ENCODE peak calls at places on chromosomes 16 and 17, in ten cellular contexts. Z is fibroblast of lung, J is MM.1S, P is PC-9, U is H1, T is mammary epithelial cell, B is mesendoderm, R is SK-N-SH, D is K562, K is endothelial cell of umbilical vein. A is an unnamed sample. For H3K27me3, the result is how much of the 10 kb centered on the place peaks cover.

GRCh38 chr16:48537275-48537674 is 72.7 kb downstream of the N4BP1 start:
- DNase-seq in B (no peak), R (no peak), D (no peak), J (no peak), Z (no peak), U (no peak), T (no peak), K (no peak), P (no peak), A (no peak)

GRCh38 chr17:27327871-27328270 is 34.0 kb downstream of the WSB1 start:
- DNase-seq in P (no peak), J (no peak), B (no peak), U (no peak), R (no peak), Z (no peak), T (no peak), K (no peak), D (no peak), A (no peak)

GRCh38 chr16:70685061-70685937 is 554 bp downstream of the MTSS2 start:
- DNase-seq in B (peak), T (no peak), K (no peak), D (peak), J (no peak), P (no peak), R (peak), Z (no peak), U (no peak), A (no peak)

GRCh38 chr16:50735629-50736122 is 6.2 kb upstream of the CYLD start:
- DNase-seq in Z (no peak), J (no peak), U (no peak), R (no peak), T (no peak), D (no peak), P (no peak), B (no peak), K (no peak), A (no peak)

GRCh38 chr17:81579298-81579697 is 27.1 kb upstream of the FAAP100 start:
- DNase-seq in T (no peak), Z (no peak), P (no peak), R (no peak), B (no peak), D (no peak), J (no peak), K (no peak), U (no peak), A (no peak)

GRCh38 chr17:4195306-4195705 is 52.3 kb downstream of the CYB5D2 start:
- DNase-seq in Z (peak), U (no peak), J (no peak), P (no peak), T (no peak), K (no peak), D (no peak), R (no peak), B (no peak), A (peak)

GRCh38 chr17:35171834-35172233 is 22.4 kb downstream of the SLC35G3 start:
- DNase-seq in U (no peak), P (no peak), D (no peak), R (no peak), K (no peak), Z (no peak), B (no peak), J (no peak), T (peak), A (no peak)

GRCh38 chr17:81217531-81217930 is 5.2 kb downstream of the CEP131 start:
- DNase-seq in J (no peak), K (no peak), P (no peak), T (no peak), B (no peak), R (no peak), D (no peak), Z (no peak), U (no peak), A (no peak)

GRCh38 chr16:87874639-87875472 is 5.5 kb upstream of the SLC7A5 start:
- DNase-seq in P (no peak), J (no peak), R (no peak), D (no peak), B (peak), K (no peak), U (no peak), T (no peak), Z (no peak), A (no peak)

GRCh38 chr17:2707721-2708584 is 3.6 kb downstream of the CLUH start:
- DNase-seq in J (no peak), B (peak), Z (no peak), U (no peak), T (no peak), K (no peak), R (peak), P (no peak), D (peak), A (no peak)

GRCh38 chr16:7390974-7391373 is 58.3 kb downstream of the RBFOX1 start:
- DNase-seq in B (no peak), Z (no peak), J (no peak), P (no peak), R (no peak), K (no peak), T (no peak), D (no peak), U (no peak), A (no peak)

GRCh38 chr16:15521758-15522509 is 87.5 kb downstream of the BMERB1 start:
- DNase-seq in B (peak), P (no peak), T (peak), Z (no peak), J (no peak), R (peak), K (peak), D (peak), U (no peak), A (no peak)

GRCh38 chr16:717651-718245 is 2.8 kb downstream of the METRN start:
- DNase-seq in B (no peak), T (no peak), K (no peak), P (no peak), D (no peak), J (no peak), R (no peak), U (no peak), Z (no peak), A (no peak)

GRCh38 chr16:16833165-16833564 is 454.2 kb downstream of the NPIPA7 start:
- DNase-seq in T (no peak), J (no peak), B (no peak), R (no peak), Z (no peak), P (no peak), U (no peak), K (no peak), D (no peak), A (no peak)

GRCh38 chr17:20172378-20172775 is 163.2 kb downstream of the SPECC1 start:
- DNase-seq in K (no peak), B (peak), R (no peak), T (no peak), U (no peak), D (no peak), P (no peak), J (no peak), Z (no peak), A (no peak)

GRCh38 chr17:59149841-59150511 is 5.0 kb downstream of the SKA2 start:
- DNase-seq in U (no peak), B (no peak), Z (peak), P (no peak), J (no peak), D (no peak), R (no peak), T (peak), K (no peak), A (no peak)

GRCh38 chr16:88626646-88627045 is 11.7 kb upstream of the IL17C start:
- DNase-seq in P (no peak), B (no peak), U (no peak), T (no peak), R (no peak), J (no peak), Z (no peak), K (no peak), D (no peak), A (no peak)

GRCh38 chr16:53817117-53817516 is 113.2 kb downstream of the FTO start:
- DNase-seq in R (no peak), U (no peak), B (peak), Z (peak), T (peak), K (peak), P (peak), J (no peak), D (no peak), A (peak)

GRCh38 chr17:17890773-17891759 is 54.3 kb upstream of the SREBF1 start:
- DNase-seq in B (peak), T (peak), R (peak), Z (peak), D (peak), U (no peak), K (peak), P (peak), J (peak), A (peak)

GRCh38 chr17:77901476-77901875 is 57.0 kb upstream of the TNRC6C start:
- DNase-seq in Z (no peak), U (no peak), K (no peak), B (no peak), T (no peak), D (no peak), R (no peak), P (no peak), J (no peak), A (no peak)

GRCh38 chr16:49431591-49432290 is 58.1 kb downstream of the C16orf78 start:
- DNase-seq in Z (no peak), K (no peak), T (no peak), D (no peak), R (no peak), B (no peak), J (no peak), U (no peak), P (no peak), A (no peak)

GRCh38 chr17:17793378-17794214 is 43.2 kb downstream of the SREBF1 start:
- DNase-seq in J (no peak), T (no peak), K (no peak), Z (no peak), R (no peak), B (no peak), D (no peak), U (no peak), P (no peak), A (no peak)

GRCh38 chr17:33369876-33370275 is 76.8 kb upstream of the ASIC2 start:
- DNase-seq in J (no peak), R (no peak), K (no peak), U (no peak), T (no peak), D (no peak), P (no peak), B (peak), Z (no peak), A (no peak)

GRCh38 chr16:88444826-88445582 is 8.1 kb upstream of the ZFPM1 start:
- DNase-seq in K (no peak), D (peak), P (no peak), J (no peak), Z (no peak), R (no peak), T (no peak), U (no peak), B (no peak), A (no peak)

GRCh38 chr17:16339402-16339801 is 13.9 kb downstream of the CENPV start:
- DNase-seq in Z (no peak), K (no peak), T (no peak), U (no peak), P (no peak), R (no peak), J (no peak), D (no peak), B (no peak), A (no peak)

GRCh38 chr17:31548709-31549108 is 157.2 kb downstream of the RAB11FIP4 start:
- DNase-seq in U (no peak), B (no peak), K (no peak), T (no peak), Z (no peak), J (peak), D (peak), P (no peak), R (peak), A (no peak)

DNA sequence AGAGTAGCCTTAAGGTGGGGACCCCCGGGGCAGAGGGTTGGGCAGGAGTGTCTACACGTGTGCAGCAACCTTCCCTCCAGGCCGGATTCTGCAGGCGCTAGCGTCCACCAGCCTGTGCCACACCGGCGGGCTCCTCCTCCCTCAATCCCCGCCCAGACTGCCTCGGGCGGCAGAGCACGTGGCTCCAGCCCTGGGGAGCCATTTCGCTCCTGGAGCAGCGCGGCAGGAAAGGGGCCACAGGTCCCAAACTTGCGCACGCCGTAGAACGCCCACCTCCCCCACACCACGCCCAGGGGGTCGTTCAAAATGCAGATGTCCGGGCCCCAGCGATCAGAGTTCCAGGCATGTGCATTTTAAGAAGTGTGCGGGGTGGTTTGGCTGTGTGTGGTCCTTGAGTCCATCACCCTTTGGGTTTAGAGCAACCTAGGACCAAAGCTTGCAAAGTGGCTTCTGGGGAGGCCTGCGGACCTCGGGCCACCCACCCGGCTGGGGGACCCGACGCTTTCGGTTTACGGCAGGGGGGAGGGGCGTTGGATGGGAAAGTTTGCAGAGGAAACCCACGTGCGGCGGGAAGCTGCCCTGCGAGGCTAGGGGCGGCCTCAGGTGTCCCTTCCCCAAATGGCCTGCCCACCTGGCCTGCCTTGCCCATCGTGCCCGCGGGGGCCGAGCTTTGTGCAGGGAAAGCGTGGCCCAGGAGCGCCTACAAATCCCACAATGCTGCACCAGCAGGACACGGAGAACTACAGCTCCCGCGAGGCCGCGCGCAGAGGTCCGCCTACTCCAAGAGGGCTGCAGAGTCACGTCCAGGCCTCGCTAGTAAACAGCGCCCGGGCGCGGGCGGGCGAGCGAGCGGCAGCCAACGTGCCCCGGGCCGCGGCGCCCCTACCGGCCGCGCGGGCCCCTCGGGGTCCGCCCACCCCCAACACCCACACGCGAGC is 1.4 kb downstream of the TFAP4 start:
- DNase-seq in B (peak), K (peak), U (no peak), Z (peak), J (peak), P (peak), R (peak), D (peak), T (peak), A (peak)
- H3K4me3 ChIP-seq in B (peak), K (peak), U (peak), Z (peak), J (peak), P (peak), R (peak), D (peak), T (peak), A (peak)

DNA sequence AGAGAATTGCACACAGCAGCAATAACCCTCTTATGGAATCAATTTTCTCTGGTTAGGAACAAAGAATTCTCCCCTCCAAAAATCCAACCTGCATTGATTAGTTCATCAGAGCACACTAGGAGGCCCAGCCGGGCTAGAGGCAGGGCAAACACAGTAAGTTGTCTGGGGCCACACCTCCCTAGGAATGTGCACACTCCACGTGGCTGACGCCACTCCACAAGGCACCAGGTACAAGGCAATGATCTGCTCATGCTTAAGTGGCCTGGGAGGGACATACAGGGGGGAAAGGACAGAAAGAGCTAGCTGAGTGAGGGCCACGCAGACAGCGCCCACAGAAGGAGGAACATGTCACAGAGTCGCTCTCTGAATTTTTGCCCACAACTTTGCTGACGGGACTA is 107.6 kb downstream of the SLC39A11 start:
- DNase-seq in J (no peak), U (no peak), T (peak), K (no peak), R (no peak), B (no peak), P (peak), Z (peak), D (no peak), A (peak)
- H3K27me3 ChIP-seq in J (under half), U (under half), T (under half), K (under half), R (under half), B (under half), P (under half), Z (under half), D (under half), A (under half)

GRCh38 chr16:1964046-1964505 is 550 bp downstream of the RPS2 start:
- DNase-seq in D (peak), T (peak), B (peak), Z (no peak), P (no peak), U (no peak), J (no peak), R (no peak), K (peak), A (peak)

GRCh38 chr16:1959269-1960039 is at the start of gene NDUFB10:
- DNase-seq in R (peak), J (peak), U (peak), D (peak), Z (peak), P (peak), T (peak), K (peak), B (peak), A (peak)

GRCh38 chr16:1960665-1961630 is 1.6 kb downstream of the NDUFB10 start:
- DNase-seq in K (peak), B (peak), P (no peak), D (peak), Z (peak), J (no peak), U (no peak), R (no peak), T (peak), A (peak)

GRCh38 chr16:1958715-1959268 is 546 bp upstream of the NDUFB10 start:
- DNase-seq in T (no peak), K (no peak), J (peak), Z (no peak), D (no peak), R (no peak), P (no peak), U (no peak), B (no peak), A (no peak)

DNA sequence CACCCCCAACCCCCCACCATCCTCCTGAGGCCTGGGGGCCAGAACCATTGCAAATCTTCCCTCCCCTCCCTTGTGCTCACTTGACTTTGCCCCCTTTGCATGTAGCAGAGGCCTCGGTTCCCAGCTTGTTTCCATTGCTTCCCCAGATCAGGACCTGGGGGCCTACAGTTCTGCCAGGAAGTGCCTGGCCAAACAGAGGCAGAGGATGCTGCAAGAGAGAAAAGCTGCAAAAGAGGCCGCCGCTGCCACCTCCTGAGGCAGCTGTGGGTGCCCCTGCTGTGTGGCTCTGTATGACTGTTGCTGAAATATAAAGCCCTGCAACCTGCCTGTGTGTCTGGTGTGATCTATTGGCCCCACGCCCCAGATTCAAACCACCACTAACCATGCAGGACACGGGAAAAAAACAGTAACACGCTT is 2.3 kb downstream of the NDUFB10 start:
- DNase-seq in J (no peak), R (no peak), D (peak), T (no peak), Z (no peak), U (no peak), K (no peak), B (peak), P (no peak), A (no peak)
- H3K4me2 ChIP-seq in J (no peak), R (peak), D (peak), T (peak), Z (no peak), U (peak), K (no peak), B (no peak), P (peak), A (peak)

GRCh38 chr17:6714315-6714874 is 1.2 kb upstream of the SLC13A5 start:
- DNase-seq in T (no peak), D (no peak), P (no peak), J (no peak), Z (no peak), U (no peak), K (no peak), B (no peak), R (no peak), A (no peak)
- H3K4me3 ChIP-seq in T (no peak), D (no peak), P (no peak), J (no peak), Z (no peak), U (peak), K (no peak), B (no peak), R (no peak), A (no peak)

DNA sequence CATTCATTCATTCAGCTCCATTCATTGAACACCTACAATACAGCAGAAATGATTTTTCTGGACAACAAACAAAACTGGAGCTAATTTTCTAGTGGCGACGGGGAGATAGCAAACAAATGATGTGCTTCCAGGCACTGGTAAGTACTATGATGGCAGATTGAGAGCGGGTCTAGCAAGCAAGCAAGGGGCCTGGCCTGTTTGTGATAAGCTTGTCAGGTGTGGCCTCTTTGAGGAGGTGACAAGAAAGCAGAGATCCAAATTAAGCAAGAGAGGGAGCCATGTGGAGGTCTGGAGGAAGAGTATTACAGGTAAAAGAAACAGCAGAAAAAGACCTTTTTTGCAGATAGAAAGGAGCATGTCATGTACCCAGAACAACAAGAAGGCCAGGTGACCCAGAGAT is 216.1 kb upstream of the CPHXL start:
- DNase-seq in D (no peak), T (no peak), R (no peak), Z (no peak), J (no peak), P (no peak), K (no peak), B (peak), U (no peak), A (no peak)
- H3K27me3 ChIP-seq in D (under half), T (under half), R (under half), Z (under half), J (under half), P (under half), K (under half), B (under half), U (under half), A (under half)

DNA sequence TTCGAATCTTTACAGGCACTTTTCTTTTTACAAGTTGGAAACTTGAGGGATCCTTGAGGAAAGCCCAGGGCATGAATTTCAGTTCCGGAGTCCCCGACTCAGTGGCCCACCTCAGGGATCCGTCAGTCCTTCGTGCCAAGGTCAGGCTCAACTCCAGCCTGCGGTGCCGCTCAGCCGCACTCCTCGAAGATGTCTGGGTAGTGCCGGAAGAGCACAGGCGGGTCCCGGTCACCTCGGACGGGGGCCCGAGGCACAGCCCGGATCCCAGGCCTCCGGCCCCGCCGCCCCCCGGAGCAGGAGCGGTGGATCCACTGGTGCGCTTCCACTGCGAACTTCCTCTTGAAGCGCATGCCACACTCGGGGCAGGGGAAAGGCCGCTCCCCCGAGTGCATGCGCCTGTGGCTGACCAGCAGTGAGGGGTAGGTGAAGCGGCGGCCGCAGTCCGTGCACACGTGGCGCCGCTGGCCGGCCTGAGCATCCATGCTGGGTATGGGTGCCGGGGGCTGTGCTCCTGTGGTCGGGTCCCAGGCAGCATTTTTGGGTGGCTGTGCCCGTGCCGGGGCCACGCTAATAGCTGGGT is 1.7 kb downstream of the ZNF688 start:
- DNase-seq in D (no peak), K (no peak), B (no peak), U (no peak), T (no peak), P (no peak), R (no peak), Z (no peak), J (no peak), A (no peak)
- H3K4me2 ChIP-seq in D (no peak), K (no peak), B (no peak), U (peak), T (no peak), P (no peak), R (no peak), Z (no peak), J (no peak), A (no peak)

A was measured in astrocyte.